ENCODE peak calls at places on chromosomes 13 and 19, in six cellular contexts. F, I, R, W, P and C are unnamed samples.

GRCh38 chr13:40508112-40508511 is 158.3 kb downstream of the FOXO1 start:
- DNase-seq in F (no peak), P (no peak), W (no peak), I (no peak), R (no peak), C (no peak)

GRCh38 chr13:54424344-54424743 is 1395.7 kb downstream of the OLFM4 start:
- DNase-seq in R (no peak), F (no peak), W (no peak), P (no peak), I (peak; percentile 23), C (no peak)

GRCh38 chr19:38228491-38229439 is 4.7 kb upstream of the DPF1 start:
- DNase-seq in R (no peak), F (peak; percentile 58), I (peak; percentile 87), W (no peak), P (no peak), C (peak; percentile 83)

GRCh38 chr13:77861716-77862115 is 56.9 kb downstream of the EDNRB start:
- DNase-seq in I (no peak), F (no peak), P (no peak), R (no peak), W (no peak), C (no peak)

GRCh38 chr19:21128901-21129698 is 12.7 kb upstream of the ZNF431 start:
- DNase-seq in I (no peak), F (peak; percentile 76), W (no peak), R (no peak), P (no peak), C (no peak)

GRCh38 chr13:105202384-105202783 is 1333.1 kb downstream of the EFNB2 start:
- DNase-seq in W (no peak), I (peak; percentile 78), R (no peak), F (no peak), P (no peak), C (peak; percentile 9)

GRCh38 chr19:40605201-40605971 is 4.2 kb downstream of the LTBP4 start:
- DNase-seq in F (peak; percentile 85), P (peak; percentile 63), R (peak; percentile 80), W (peak; percentile 86), I (peak; percentile 75), C (peak; percentile 78)

GRCh38 chr13:74930402-74931165 is 551.4 kb downstream of the TBC1D4 start:
- DNase-seq in F (no peak), I (no peak), W (no peak), P (no peak), R (no peak), C (no peak)

GRCh38 chr19:35248310-35249145 is at the start of gene LSR:
- DNase-seq in R (peak; percentile 97), W (peak; percentile 94), I (peak; percentile 98), P (no peak), F (peak; percentile 96), C (no peak)

GRCh38 chr13:107866666-107867623 is 348.4 kb downstream of the LIG4 start:
- DNase-seq in F (peak; percentile 90), R (no peak), I (peak; percentile 64), P (no peak), W (no peak), C (peak; percentile 80)

GRCh38 chr13:112893570-112894422 is 75.2 kb upstream of the MCF2L start:
- DNase-seq in I (peak; percentile 71), P (peak; percentile 24), W (peak; percentile 69), F (peak; percentile 52), R (peak; percentile 66), C (peak; percentile 94)

GRCh38 chr13:110261166-110262081 is 45.5 kb downstream of the COL4A1 start:
- DNase-seq in F (no peak), I (peak; percentile 71), R (no peak), W (no peak), P (no peak), C (no peak)

GRCh38 chr19:7799640-7800355 is 30.2 kb upstream of the EVI5L start:
- DNase-seq in W (peak; percentile 73), I (peak; percentile 94), P (peak; percentile 54), F (peak; percentile 81), R (no peak), C (peak; percentile 73)

GRCh38 chr13:61149333-61149730 is 266.3 kb downstream of the PCDH20 start:
- DNase-seq in W (no peak), I (no peak), P (no peak), R (no peak), F (no peak), C (no peak)

GRCh38 chr19:10553943-10554381 is 10.3 kb downstream of the ATG4D start:
- DNase-seq in I (no peak), P (no peak), R (no peak), F (no peak), W (peak; percentile 29), C (no peak)

GRCh38 chr13:73401769-73402168 is 343.0 kb downstream of the KLF5 start:
- DNase-seq in F (no peak), I (peak; percentile 36), W (no peak), R (no peak), P (no peak), C (no peak)

GRCh38 chr19:47275866-47276461 is 1.3 kb downstream of the INAFM1 start:
- DNase-seq in I (no peak), W (no peak), R (no peak), F (peak; percentile 74), P (no peak), C (no peak)

GRCh38 chr13:46119883-46120614 is 15.2 kb upstream of the CPB2 start:
- DNase-seq in P (no peak), W (no peak), R (no peak), F (peak; percentile 87), I (no peak), C (no peak)
- TF ChIP-seq POLR2AphosphoS5 in P (no peak), W (no peak), R (no peak), F (no peak), I (no peak), C (no peak)

GRCh38 chr19:43675269-43675879 is 5.4 kb upstream of the PLAUR start:
- DNase-seq in P (no peak), I (peak; percentile 32), W (peak; percentile 84), F (no peak), R (no peak), C (no peak)
- TF ChIP-seq POLR2AphosphoS5 in P (no peak), I (no peak), W (peak; percentile 78), F (no peak), R (no peak), C (no peak)

GRCh38 chr13:85729296-85729695 is 69.9 kb downstream of the SLITRK6 start:
- DNase-seq in I (no peak), P (no peak), R (no peak), W (no peak), F (no peak), C (no peak)
- TF ChIP-seq POLR2AphosphoS5 in I (no peak), P (no peak), R (no peak), W (no peak), F (no peak), C (no peak)

DNA sequence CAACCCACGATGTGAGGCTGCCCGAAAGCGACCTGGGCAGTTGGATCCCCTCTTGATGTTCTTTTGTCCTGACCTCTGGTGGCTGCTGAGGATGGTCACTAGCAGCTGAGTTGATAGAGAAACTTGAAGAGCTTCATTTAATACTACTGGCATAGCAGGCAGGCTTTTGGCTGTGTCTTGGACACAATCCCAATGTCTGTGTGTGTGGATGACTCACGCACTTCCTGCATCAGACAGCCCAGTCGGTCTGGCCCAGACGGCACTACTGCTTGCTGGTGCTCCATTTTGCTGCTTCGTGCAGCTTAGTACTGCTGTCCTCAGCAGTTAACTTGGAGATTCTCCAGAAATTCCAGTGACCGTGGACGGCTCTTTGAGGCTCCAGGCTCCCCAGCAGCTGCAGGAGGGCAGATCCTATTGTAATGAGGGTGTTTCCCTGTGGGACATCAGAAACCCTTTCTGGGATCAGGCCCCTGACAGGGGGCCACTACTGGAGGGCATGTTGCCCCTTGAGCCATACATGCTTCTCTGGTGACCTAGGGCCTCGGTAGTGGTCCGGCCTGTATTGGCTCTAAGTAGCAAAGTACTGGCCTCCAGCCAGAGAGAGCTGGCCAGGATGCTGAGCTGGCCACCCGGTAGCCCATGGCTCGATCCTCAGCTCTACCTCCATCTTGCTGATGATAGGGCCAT is 4.5 kb downstream of the FPR3 start:
- DNase-seq in R (no peak), I (no peak), P (no peak), F (peak; percentile 88), W (peak; percentile 39), C (peak; percentile 14)
- TF ChIP-seq POLR2AphosphoS5 in R (no peak), I (no peak), P (no peak), F (peak; percentile 23), W (peak; percentile 45), C (no peak)

GRCh38 chr19:39543477-39543857 is 3.5 kb upstream of the EID2 start:
- DNase-seq in F (no peak), P (no peak), R (no peak), I (no peak), W (no peak), C (no peak)

GRCh38 chr19:39539519-39540332 is at the start of gene EID2:
- DNase-seq in F (peak; percentile 96), W (peak; percentile 97), I (peak; percentile 93), P (peak; percentile 77), R (peak; percentile 83), C (peak; percentile 97)

GRCh38 chr19:39542198-39542597 is 2.2 kb upstream of the EID2 start:
- DNase-seq in W (no peak), F (no peak), I (peak; percentile 54), P (no peak), R (no peak), C (no peak)

GRCh38 chr19:39539165-39539518 is 819 bp downstream of the EID2 start:
- DNase-seq in I (peak; percentile 79), R (no peak), P (no peak), F (peak; percentile 22), W (no peak), C (no peak)

DNA sequence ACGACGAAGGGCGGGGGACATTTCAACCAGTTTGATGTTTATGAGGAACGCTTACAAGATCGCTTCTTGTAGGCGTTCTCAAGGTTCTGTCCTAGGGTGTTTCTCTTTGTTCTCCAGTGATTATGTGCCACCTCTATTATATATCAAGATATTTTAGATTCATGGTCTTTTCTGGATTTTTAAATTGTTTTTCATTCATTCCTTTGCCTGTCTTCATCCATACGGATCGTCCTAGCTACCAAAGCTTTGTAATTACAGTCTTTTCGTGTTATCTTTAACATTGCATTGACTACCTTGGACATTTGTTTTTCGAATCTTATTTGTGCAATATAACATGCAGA is 342 bp upstream of the EID2 start:
- DNase-seq in P (no peak), W (no peak), I (no peak), R (no peak), F (no peak), C (no peak)
- TF ChIP-seq POLR2AphosphoS5 in P (no peak), W (no peak), I (no peak), R (no peak), F (no peak), C (no peak)